ENCODE peak calls at places on chromosome 13, in ten cellular contexts. One of them, this sample, is unnamed.
A peak's percentile ranks its signal among the peaks of the same experiment; 100 is the strongest.

GRCh38 chr13:110455941-110456340 is 105.6 kb downstream of the RAB20 start:
- DNase-seq in GM12864: peak; percentile 47
- DNase-seq in stimulated activated CD4-positive, alpha-beta T cell treated with anti-CD3 and anti-CD28 coated beads, Interleukin-12 subunit alpha, Interleukin-12 subunit beta, amount 100 ng/mL, for 4 hours: peak; percentile 54
- DNase-seq in tibial artery: peak; percentile 81
- DNase-seq in NCI-H524: peak; percentile 80
- DNase-seq in heart left ventricle: peak; percentile 85
- DNase-seq in neural crest cell: peak; percentile 63
- DNase-seq in T-cell: peak; percentile 54
- DNase-seq in EH: peak; percentile 46
- DNase-seq in astrocyte of the cerebellum: peak; percentile 44
- DNase-seq in this sample: peak; percentile 86

GRCh38 chr13:48175200-48175599 is 57.8 kb upstream of the ITM2B start:
- DNase-seq in GM12864: no peak
- DNase-seq in stimulated activated CD4-positive, alpha-beta T cell treated with anti-CD3 and anti-CD28 coated beads, Interleukin-12 subunit alpha, Interleukin-12 subunit beta, amount 100 ng/mL, for 4 hours: no peak
- DNase-seq in tibial artery: no peak
- DNase-seq in NCI-H524: no peak
- DNase-seq in heart left ventricle: no peak
- DNase-seq in neural crest cell: no peak
- DNase-seq in T-cell: no peak
- DNase-seq in EH: no peak
- DNase-seq in astrocyte of the cerebellum: no peak
- DNase-seq in this sample: no peak

GRCh38 chr13:44044544-44045178 is 165.0 kb downstream of the LACC1 start:
- DNase-seq in GM12864: no peak
- DNase-seq in stimulated activated CD4-positive, alpha-beta T cell treated with anti-CD3 and anti-CD28 coated beads, Interleukin-12 subunit alpha, Interleukin-12 subunit beta, amount 100 ng/mL, for 4 hours: no peak
- DNase-seq in tibial artery: no peak
- DNase-seq in NCI-H524: no peak
- DNase-seq in heart left ventricle: no peak
- DNase-seq in neural crest cell: no peak
- DNase-seq in T-cell: no peak
- DNase-seq in EH: peak; percentile 36
- DNase-seq in astrocyte of the cerebellum: no peak
- DNase-seq in this sample: no peak

GRCh38 chr13:28652002-28652401 is 6.9 kb upstream of the POMP start:
- DNase-seq in GM12864: no peak
- DNase-seq in stimulated activated CD4-positive, alpha-beta T cell treated with anti-CD3 and anti-CD28 coated beads, Interleukin-12 subunit alpha, Interleukin-12 subunit beta, amount 100 ng/mL, for 4 hours: no peak
- DNase-seq in tibial artery: no peak
- DNase-seq in NCI-H524: no peak
- DNase-seq in heart left ventricle: no peak
- DNase-seq in neural crest cell: no peak
- DNase-seq in T-cell: no peak
- DNase-seq in EH: no peak
- DNase-seq in astrocyte of the cerebellum: no peak
- DNase-seq in this sample: no peak

GRCh38 chr13:33872005-33872351 is 54.0 kb downstream of the RFC3 start:
- DNase-seq in GM12864: no peak
- DNase-seq in stimulated activated CD4-positive, alpha-beta T cell treated with anti-CD3 and anti-CD28 coated beads, Interleukin-12 subunit alpha, Interleukin-12 subunit beta, amount 100 ng/mL, for 4 hours: no peak
- DNase-seq in tibial artery: no peak
- DNase-seq in NCI-H524: peak; percentile 3
- DNase-seq in heart left ventricle: no peak
- DNase-seq in neural crest cell: no peak
- DNase-seq in T-cell: no peak
- DNase-seq in EH: no peak
- DNase-seq in astrocyte of the cerebellum: no peak
- DNase-seq in this sample: no peak

GRCh38 chr13:66657165-66657895 is 572.8 kb downstream of the PCDH9 start:
- DNase-seq in GM12864: no peak
- DNase-seq in stimulated activated CD4-positive, alpha-beta T cell treated with anti-CD3 and anti-CD28 coated beads, Interleukin-12 subunit alpha, Interleukin-12 subunit beta, amount 100 ng/mL, for 4 hours: no peak
- DNase-seq in tibial artery: peak; percentile 25
- DNase-seq in NCI-H524: peak; percentile 94
- DNase-seq in heart left ventricle: peak; percentile 66
- DNase-seq in neural crest cell: no peak
- DNase-seq in T-cell: no peak
- DNase-seq in EH: peak; percentile 93
- DNase-seq in astrocyte of the cerebellum: peak; percentile 97
- DNase-seq in this sample: no peak

GRCh38 chr13:100323937-100324336 is 235.0 kb downstream of the PCCA start:
- DNase-seq in GM12864: no peak
- DNase-seq in stimulated activated CD4-positive, alpha-beta T cell treated with anti-CD3 and anti-CD28 coated beads, Interleukin-12 subunit alpha, Interleukin-12 subunit beta, amount 100 ng/mL, for 4 hours: no peak
- DNase-seq in tibial artery: no peak
- DNase-seq in NCI-H524: no peak
- DNase-seq in heart left ventricle: no peak
- DNase-seq in neural crest cell: no peak
- DNase-seq in T-cell: no peak
- DNase-seq in EH: no peak
- DNase-seq in astrocyte of the cerebellum: no peak
- DNase-seq in this sample: no peak

GRCh38 chr13:72727417-72728289 is at the start of the genes BORA and MZT1:
- DNase-seq in GM12864: peak; percentile 95
- DNase-seq in stimulated activated CD4-positive, alpha-beta T cell treated with anti-CD3 and anti-CD28 coated beads, Interleukin-12 subunit alpha, Interleukin-12 subunit beta, amount 100 ng/mL, for 4 hours: peak; percentile 91
- DNase-seq in tibial artery: peak; percentile 95
- DNase-seq in NCI-H524: peak; percentile 97
- DNase-seq in heart left ventricle: peak; percentile 97
- DNase-seq in neural crest cell: peak; percentile 84
- DNase-seq in T-cell: peak; percentile 95
- DNase-seq in EH: peak; percentile 98
- DNase-seq in astrocyte of the cerebellum: peak; percentile 96
- DNase-seq in this sample: peak; percentile 98

GRCh38 chr13:95644611-95645052 is at the start of gene DZIP1:
- DNase-seq in GM12864: peak; percentile 19
- DNase-seq in stimulated activated CD4-positive, alpha-beta T cell treated with anti-CD3 and anti-CD28 coated beads, Interleukin-12 subunit alpha, Interleukin-12 subunit beta, amount 100 ng/mL, for 4 hours: no peak
- DNase-seq in tibial artery: peak; percentile 57
- DNase-seq in NCI-H524: peak; percentile 92
- DNase-seq in heart left ventricle: peak; percentile 88
- DNase-seq in neural crest cell: peak; percentile 81
- DNase-seq in T-cell: no peak
- DNase-seq in EH: peak; percentile 88
- DNase-seq in astrocyte of the cerebellum: peak; percentile 61
- DNase-seq in this sample: peak; percentile 91

GRCh38 chr13:111905609-111905945 is 161.4 kb upstream of the SOX1 start:
- DNase-seq in GM12864: no peak
- DNase-seq in stimulated activated CD4-positive, alpha-beta T cell treated with anti-CD3 and anti-CD28 coated beads, Interleukin-12 subunit alpha, Interleukin-12 subunit beta, amount 100 ng/mL, for 4 hours: no peak
- DNase-seq in tibial artery: no peak
- DNase-seq in NCI-H524: no peak
- DNase-seq in heart left ventricle: no peak
- DNase-seq in neural crest cell: no peak
- DNase-seq in T-cell: no peak
- DNase-seq in EH: no peak
- DNase-seq in astrocyte of the cerebellum: no peak
- DNase-seq in this sample: no peak

GRCh38 chr13:33245505-33245904 is 40.0 kb downstream of the STARD13 start:
- DNase-seq in GM12864: no peak
- DNase-seq in stimulated activated CD4-positive, alpha-beta T cell treated with anti-CD3 and anti-CD28 coated beads, Interleukin-12 subunit alpha, Interleukin-12 subunit beta, amount 100 ng/mL, for 4 hours: no peak
- DNase-seq in tibial artery: no peak
- DNase-seq in NCI-H524: no peak
- DNase-seq in heart left ventricle: no peak
- DNase-seq in neural crest cell: no peak
- DNase-seq in T-cell: no peak
- DNase-seq in EH: no peak
- DNase-seq in astrocyte of the cerebellum: no peak
- DNase-seq in this sample: no peak

GRCh38 chr13:75219479-75220237 is 262.3 kb downstream of the TBC1D4 start:
- DNase-seq in GM12864: peak; percentile 19
- DNase-seq in stimulated activated CD4-positive, alpha-beta T cell treated with anti-CD3 and anti-CD28 coated beads, Interleukin-12 subunit alpha, Interleukin-12 subunit beta, amount 100 ng/mL, for 4 hours: peak; percentile 84
- DNase-seq in tibial artery: peak; percentile 79
- DNase-seq in NCI-H524: peak; percentile 79
- DNase-seq in heart left ventricle: peak; percentile 92
- DNase-seq in neural crest cell: peak; percentile 96
- DNase-seq in T-cell: peak; percentile 84
- DNase-seq in EH: peak; percentile 70
- DNase-seq in astrocyte of the cerebellum: peak; percentile 37
- DNase-seq in this sample: peak; percentile 84

GRCh38 chr13:42832341-42833153 is 51.2 kb downstream of the FAM216B start:
- DNase-seq in GM12864: no peak
- DNase-seq in stimulated activated CD4-positive, alpha-beta T cell treated with anti-CD3 and anti-CD28 coated beads, Interleukin-12 subunit alpha, Interleukin-12 subunit beta, amount 100 ng/mL, for 4 hours: no peak
- DNase-seq in tibial artery: no peak
- DNase-seq in NCI-H524: no peak
- DNase-seq in heart left ventricle: no peak
- DNase-seq in neural crest cell: no peak
- DNase-seq in T-cell: no peak
- DNase-seq in EH: peak; percentile 96
- DNase-seq in astrocyte of the cerebellum: peak; percentile 91
- DNase-seq in this sample: no peak

GRCh38 chr13:89627991-89628390 is 1719.5 kb upstream of the MIR17HG start:
- DNase-seq in GM12864: no peak
- DNase-seq in stimulated activated CD4-positive, alpha-beta T cell treated with anti-CD3 and anti-CD28 coated beads, Interleukin-12 subunit alpha, Interleukin-12 subunit beta, amount 100 ng/mL, for 4 hours: no peak
- DNase-seq in tibial artery: no peak
- DNase-seq in NCI-H524: peak; percentile 14
- DNase-seq in heart left ventricle: no peak
- DNase-seq in neural crest cell: no peak
- DNase-seq in T-cell: no peak
- DNase-seq in EH: no peak
- DNase-seq in astrocyte of the cerebellum: no peak
- DNase-seq in this sample: no peak

GRCh38 chr13:60970736-60971135 is 444.9 kb downstream of the PCDH20 start:
- DNase-seq in GM12864: no peak
- DNase-seq in stimulated activated CD4-positive, alpha-beta T cell treated with anti-CD3 and anti-CD28 coated beads, Interleukin-12 subunit alpha, Interleukin-12 subunit beta, amount 100 ng/mL, for 4 hours: no peak
- DNase-seq in tibial artery: no peak
- DNase-seq in NCI-H524: no peak
- DNase-seq in heart left ventricle: no peak
- DNase-seq in neural crest cell: no peak
- DNase-seq in T-cell: no peak
- DNase-seq in EH: no peak
- DNase-seq in astrocyte of the cerebellum: no peak
- DNase-seq in this sample: no peak

GRCh38 chr13:50366488-50367174 is 351.4 kb downstream of the KCNRG start:
- DNase-seq in GM12864: peak; percentile 81
- DNase-seq in stimulated activated CD4-positive, alpha-beta T cell treated with anti-CD3 and anti-CD28 coated beads, Interleukin-12 subunit alpha, Interleukin-12 subunit beta, amount 100 ng/mL, for 4 hours: no peak
- DNase-seq in tibial artery: no peak
- DNase-seq in NCI-H524: peak; percentile 6
- DNase-seq in heart left ventricle: no peak
- DNase-seq in neural crest cell: no peak
- DNase-seq in T-cell: no peak
- DNase-seq in EH: no peak
- DNase-seq in astrocyte of the cerebellum: no peak
- DNase-seq in this sample: no peak

GRCh38 chr13:109998808-109999528 is 212.6 kb upstream of the IRS2 start:
- DNase-seq in GM12864: no peak
- DNase-seq in stimulated activated CD4-positive, alpha-beta T cell treated with anti-CD3 and anti-CD28 coated beads, Interleukin-12 subunit alpha, Interleukin-12 subunit beta, amount 100 ng/mL, for 4 hours: no peak
- DNase-seq in tibial artery: no peak
- DNase-seq in NCI-H524: peak; percentile 24
- DNase-seq in heart left ventricle: no peak
- DNase-seq in neural crest cell: no peak
- DNase-seq in T-cell: no peak
- DNase-seq in EH: peak; percentile 93
- DNase-seq in astrocyte of the cerebellum: peak; percentile 74
- DNase-seq in this sample: no peak

GRCh38 chr13:50915562-50915961 is 6.0 kb downstream of the RNASEH2B start:
- DNase-seq in GM12864: no peak
- DNase-seq in stimulated activated CD4-positive, alpha-beta T cell treated with anti-CD3 and anti-CD28 coated beads, Interleukin-12 subunit alpha, Interleukin-12 subunit beta, amount 100 ng/mL, for 4 hours: no peak
- DNase-seq in tibial artery: no peak
- DNase-seq in NCI-H524: peak; percentile 11
- DNase-seq in heart left ventricle: no peak
- DNase-seq in neural crest cell: no peak
- DNase-seq in T-cell: peak; percentile 37
- DNase-seq in EH: no peak
- DNase-seq in astrocyte of the cerebellum: no peak
- DNase-seq in this sample: no peak

GRCh38 chr13:66805657-66806056 is 424.5 kb downstream of the PCDH9 start:
- DNase-seq in GM12864: no peak
- DNase-seq in stimulated activated CD4-positive, alpha-beta T cell treated with anti-CD3 and anti-CD28 coated beads, Interleukin-12 subunit alpha, Interleukin-12 subunit beta, amount 100 ng/mL, for 4 hours: no peak
- DNase-seq in tibial artery: peak; percentile 19
- DNase-seq in NCI-H524: no peak
- DNase-seq in heart left ventricle: no peak
- DNase-seq in neural crest cell: no peak
- DNase-seq in T-cell: no peak
- DNase-seq in EH: peak; percentile 7
- DNase-seq in astrocyte of the cerebellum: peak; percentile 66
- DNase-seq in this sample: no peak

GRCh38 chr13:66459143-66459542 is 771.0 kb downstream of the PCDH9 start:
- DNase-seq in GM12864: no peak
- DNase-seq in stimulated activated CD4-positive, alpha-beta T cell treated with anti-CD3 and anti-CD28 coated beads, Interleukin-12 subunit alpha, Interleukin-12 subunit beta, amount 100 ng/mL, for 4 hours: no peak
- DNase-seq in tibial artery: no peak
- DNase-seq in NCI-H524: no peak
- DNase-seq in heart left ventricle: no peak
- DNase-seq in neural crest cell: no peak
- DNase-seq in T-cell: no peak
- DNase-seq in EH: no peak
- DNase-seq in astrocyte of the cerebellum: no peak
- DNase-seq in this sample: no peak

GRCh38 chr13:103799028-103799427 is 732.8 kb upstream of the SLC10A2 start:
- DNase-seq in GM12864: no peak
- DNase-seq in stimulated activated CD4-positive, alpha-beta T cell treated with anti-CD3 and anti-CD28 coated beads, Interleukin-12 subunit alpha, Interleukin-12 subunit beta, amount 100 ng/mL, for 4 hours: no peak
- DNase-seq in tibial artery: no peak
- DNase-seq in NCI-H524: no peak
- DNase-seq in heart left ventricle: no peak
- DNase-seq in neural crest cell: no peak
- DNase-seq in T-cell: no peak
- DNase-seq in EH: no peak
- DNase-seq in astrocyte of the cerebellum: no peak
- DNase-seq in this sample: no peak

GRCh38 chr13:61294467-61295186 is 121.0 kb downstream of the PCDH20 start:
- DNase-seq in GM12864: no peak
- DNase-seq in stimulated activated CD4-positive, alpha-beta T cell treated with anti-CD3 and anti-CD28 coated beads, Interleukin-12 subunit alpha, Interleukin-12 subunit beta, amount 100 ng/mL, for 4 hours: no peak
- DNase-seq in tibial artery: no peak
- DNase-seq in NCI-H524: peak; percentile 97
- DNase-seq in heart left ventricle: no peak
- DNase-seq in neural crest cell: no peak
- DNase-seq in T-cell: no peak
- DNase-seq in EH: no peak
- DNase-seq in astrocyte of the cerebellum: no peak
- DNase-seq in this sample: no peak

GRCh38 chr13:44653261-44653660 is 77.1 kb upstream of the TSC22D1 start:
- DNase-seq in GM12864: no peak
- DNase-seq in stimulated activated CD4-positive, alpha-beta T cell treated with anti-CD3 and anti-CD28 coated beads, Interleukin-12 subunit alpha, Interleukin-12 subunit beta, amount 100 ng/mL, for 4 hours: no peak
- DNase-seq in tibial artery: no peak
- DNase-seq in NCI-H524: no peak
- DNase-seq in heart left ventricle: no peak
- DNase-seq in neural crest cell: no peak
- DNase-seq in T-cell: no peak
- DNase-seq in EH: peak; percentile 74
- DNase-seq in astrocyte of the cerebellum: no peak
- DNase-seq in this sample: no peak

GRCh38 chr13:79604752-79605151 is 123.8 kb downstream of the NDFIP2 start:
- DNase-seq in GM12864: no peak
- DNase-seq in stimulated activated CD4-positive, alpha-beta T cell treated with anti-CD3 and anti-CD28 coated beads, Interleukin-12 subunit alpha, Interleukin-12 subunit beta, amount 100 ng/mL, for 4 hours: no peak
- DNase-seq in tibial artery: no peak
- DNase-seq in NCI-H524: no peak
- DNase-seq in heart left ventricle: no peak
- DNase-seq in neural crest cell: no peak
- DNase-seq in T-cell: no peak
- DNase-seq in EH: no peak
- DNase-seq in astrocyte of the cerebellum: no peak
- DNase-seq in this sample: no peak

GRCh38 chr13:29810145-29810742 is 40.2 kb downstream of the UBL3 start:
- DNase-seq in GM12864: no peak
- DNase-seq in stimulated activated CD4-positive, alpha-beta T cell treated with anti-CD3 and anti-CD28 coated beads, Interleukin-12 subunit alpha, Interleukin-12 subunit beta, amount 100 ng/mL, for 4 hours: no peak
- DNase-seq in tibial artery: no peak
- DNase-seq in NCI-H524: peak; percentile 13
- DNase-seq in heart left ventricle: no peak
- DNase-seq in neural crest cell: no peak
- DNase-seq in T-cell: no peak
- DNase-seq in EH: peak; percentile 64
- DNase-seq in astrocyte of the cerebellum: no peak
- DNase-seq in this sample: no peak

GRCh38 chr13:47175172-47175806 is 278.4 kb upstream of the HTR2A start:
- DNase-seq in GM12864: no peak
- DNase-seq in stimulated activated CD4-positive, alpha-beta T cell treated with anti-CD3 and anti-CD28 coated beads, Interleukin-12 subunit alpha, Interleukin-12 subunit beta, amount 100 ng/mL, for 4 hours: no peak
- DNase-seq in tibial artery: no peak
- DNase-seq in NCI-H524: no peak
- DNase-seq in heart left ventricle: no peak
- DNase-seq in neural crest cell: no peak
- DNase-seq in T-cell: no peak
- DNase-seq in EH: peak; percentile 93
- DNase-seq in astrocyte of the cerebellum: peak; percentile 37
- DNase-seq in this sample: no peak

GRCh38 chr13:50080158-50080855 is 65.1 kb downstream of the KCNRG start:
- DNase-seq in GM12864: no peak
- DNase-seq in stimulated activated CD4-positive, alpha-beta T cell treated with anti-CD3 and anti-CD28 coated beads, Interleukin-12 subunit alpha, Interleukin-12 subunit beta, amount 100 ng/mL, for 4 hours: peak; percentile 20
- DNase-seq in tibial artery: peak; percentile 46
- DNase-seq in NCI-H524: peak; percentile 52
- DNase-seq in heart left ventricle: no peak
- DNase-seq in neural crest cell: peak; percentile 12
- DNase-seq in T-cell: peak; percentile 40
- DNase-seq in EH: peak; percentile 66
- DNase-seq in astrocyte of the cerebellum: no peak
- DNase-seq in this sample: peak; percentile 53

GRCh38 chr13:29573190-29573589 is 22.3 kb downstream of the SLC7A1 start:
- DNase-seq in GM12864: no peak
- DNase-seq in stimulated activated CD4-positive, alpha-beta T cell treated with anti-CD3 and anti-CD28 coated beads, Interleukin-12 subunit alpha, Interleukin-12 subunit beta, amount 100 ng/mL, for 4 hours: no peak
- DNase-seq in tibial artery: peak; percentile 72
- DNase-seq in NCI-H524: peak; percentile 60
- DNase-seq in heart left ventricle: no peak
- DNase-seq in neural crest cell: no peak
- DNase-seq in T-cell: no peak
- DNase-seq in EH: peak; percentile 56
- DNase-seq in astrocyte of the cerebellum: no peak
- DNase-seq in this sample: no peak